ENCODE peak calls at places on chromosome 16, in five cellular contexts. N is K562, J is HepG2, B is HCT116, Y is H1. R is an unnamed sample.
A peak's percentile ranks its signal among the peaks of the same experiment; 100 is the strongest.

GRCh38 chr16:19804538-19805323 is 79.9 kb downstream of the GPRC5B start:
- DNase-seq in N (no peak), Y (peak; percentile 55), J (no peak), B (no peak), R (no peak)

GRCh38 chr16:85607331-85607765 is 5.8 kb upstream of the GSE1 start:
- DNase-seq in J (no peak), B (no peak), Y (peak; percentile 81), N (peak; percentile 49), R (no peak)

GRCh38 chr16:18803569-18804462 is 2.5 kb upstream of the ARL6IP1 start:
- DNase-seq in Y (no peak), N (no peak), B (no peak), J (no peak), R (no peak)

GRCh38 chr16:19757762-19758595 is 39.9 kb downstream of the IQCK start:
- DNase-seq in J (peak; percentile 84), Y (no peak), B (no peak), N (no peak), R (no peak)

GRCh38 chr16:8851761-8852403 is 16.9 kb downstream of the CARHSP1 start:
- DNase-seq in Y (no peak), J (no peak), N (no peak), B (no peak), R (no peak)

GRCh38 chr16:48576927-48577326 is 33.1 kb downstream of the N4BP1 start:
- DNase-seq in Y (no peak), N (no peak), J (peak; percentile 48), B (no peak), R (no peak)

GRCh38 chr16:19338335-19338734 is 52.8 kb downstream of the CLEC19A start:
- DNase-seq in J (no peak), Y (no peak), B (peak; percentile 24), N (peak; percentile 65), R (no peak)

GRCh38 chr16:69108905-69109252 is 3.4 kb downstream of the HAS3 start:
- DNase-seq in Y (no peak), N (no peak), B (no peak), J (no peak), R (no peak)

GRCh38 chr16:17070882-17071592 is 399.7 kb downstream of the XYLT1 start:
- DNase-seq in B (no peak), J (no peak), N (no peak), Y (peak; percentile 61), R (peak; percentile 98)

GRCh38 chr16:86531193-86531550 is 20.8 kb downstream of the FOXF1 start:
- DNase-seq in J (no peak), B (no peak), Y (no peak), N (no peak), R (no peak)

GRCh38 chr16:27547134-27547533 is 2.6 kb downstream of the GTF3C1 start:
- DNase-seq in J (no peak), N (peak; percentile 64), Y (no peak), B (no peak), R (no peak)

GRCh38 chr16:53429221-53429943 is 4.9 kb upstream of the RBL2 start:
- DNase-seq in B (no peak), Y (no peak), J (no peak), N (no peak), R (no peak)

GRCh38 chr16:54444851-54445523 is 158.4 kb upstream of the IRX3 start:
- DNase-seq in Y (no peak), J (no peak), N (no peak), B (no peak), R (no peak)

GRCh38 chr16:54203851-54204505 is 82.6 kb downstream of the IRX3 start:
- DNase-seq in Y (no peak), J (peak; percentile 48), B (no peak), N (no peak), R (no peak)

GRCh38 chr16:3101018-3101840 is 2.1 kb upstream of the ZSCAN10 start:
- DNase-seq in B (no peak), N (peak; percentile 45), Y (peak; percentile 68), J (peak; percentile 65), R (no peak)

GRCh38 chr16:20849587-20850390 is 43.5 kb downstream of the REXO5 start:
- DNase-seq in N (peak; percentile 48), J (peak; percentile 68), B (peak; percentile 40), Y (peak; percentile 91), R (no peak)

GRCh38 chr16:84839956-84840355 is 20.2 kb downstream of the CRISPLD2 start:
- DNase-seq in Y (no peak), N (no peak), J (no peak), B (peak; percentile 37), R (no peak)

GRCh38 chr16:86018487-86018886 is 119.5 kb downstream of the IRF8 start:
- DNase-seq in J (no peak), Y (no peak), B (no peak), N (no peak), R (no peak)

GRCh38 chr16:75097191-75097761 is 19.3 kb downstream of the LDHD start:
- DNase-seq in Y (no peak), J (no peak), N (no peak), B (no peak), R (no peak)

GRCh38 chr16:75095637-75096036 is 20.9 kb downstream of the LDHD start:
- DNase-seq in Y (no peak), J (no peak), B (no peak), N (no peak), R (no peak)

GRCh38 chr16:75097941-75098897 is 18.4 kb downstream of the LDHD start:
- DNase-seq in Y (no peak), N (no peak), J (no peak), B (no peak), R (no peak)

GRCh38 chr16:75095204-75095621 is 21.4 kb downstream of the LDHD start:
- DNase-seq in Y (no peak), J (no peak), B (no peak), N (no peak), R (no peak)

GRCh38 chr16:75096730-75097129 is 19.9 kb downstream of the LDHD start:
- DNase-seq in B (peak; percentile 63), J (no peak), Y (peak; percentile 77), N (peak; percentile 62), R (no peak)
- TF ChIP-seq SRF in B (no peak), J (no peak), Y (no peak), N (no peak), R (no peak)

DNA sequence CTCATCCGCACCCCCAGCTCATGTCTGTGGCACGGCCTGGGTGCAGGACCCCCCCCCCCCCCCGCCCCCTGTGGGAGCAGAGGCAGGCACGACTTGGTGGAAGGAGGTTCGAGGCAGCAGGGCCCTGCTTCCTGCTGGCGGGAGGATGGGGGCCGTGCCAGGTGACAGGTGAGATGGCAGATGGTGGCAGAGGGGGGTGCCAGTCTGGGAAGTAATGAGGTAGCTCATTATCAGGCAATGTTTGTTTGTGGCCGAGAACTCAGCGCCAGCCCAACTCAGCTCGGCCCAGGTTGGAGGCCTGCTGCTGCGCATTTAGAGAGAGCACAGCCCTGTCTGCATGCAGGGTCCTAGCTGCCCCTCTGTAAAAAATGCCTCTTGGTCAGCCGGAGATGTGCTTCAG is 40.1 kb upstream of the JPH3 start:
- DNase-seq in N (no peak), Y (no peak), B (no peak), J (no peak), R (no peak)
- TF ChIP-seq SRF in N (no peak), Y (no peak), B (no peak), J (no peak), R (no peak)

GRCh38 chr16:50269061-50269705 is 2.8 kb downstream of the ADCY7 start:
- DNase-seq in B (no peak), J (no peak), Y (no peak), N (no peak), R (no peak)

GRCh38 chr16:50270510-50271147 is 4.3 kb downstream of the ADCY7 start:
- DNase-seq in N (no peak), J (no peak), Y (no peak), B (no peak), R (no peak)

GRCh38 chr16:50268352-50268751 is 2.0 kb downstream of the ADCY7 start:
- DNase-seq in N (no peak), B (no peak), Y (no peak), J (peak; percentile 47), R (no peak)

GRCh38 chr16:50271148-50272041 is 5.0 kb downstream of the ADCY7 start:
- DNase-seq in J (peak; percentile 34), Y (no peak), B (no peak), N (peak; percentile 44), R (no peak)

DNA sequence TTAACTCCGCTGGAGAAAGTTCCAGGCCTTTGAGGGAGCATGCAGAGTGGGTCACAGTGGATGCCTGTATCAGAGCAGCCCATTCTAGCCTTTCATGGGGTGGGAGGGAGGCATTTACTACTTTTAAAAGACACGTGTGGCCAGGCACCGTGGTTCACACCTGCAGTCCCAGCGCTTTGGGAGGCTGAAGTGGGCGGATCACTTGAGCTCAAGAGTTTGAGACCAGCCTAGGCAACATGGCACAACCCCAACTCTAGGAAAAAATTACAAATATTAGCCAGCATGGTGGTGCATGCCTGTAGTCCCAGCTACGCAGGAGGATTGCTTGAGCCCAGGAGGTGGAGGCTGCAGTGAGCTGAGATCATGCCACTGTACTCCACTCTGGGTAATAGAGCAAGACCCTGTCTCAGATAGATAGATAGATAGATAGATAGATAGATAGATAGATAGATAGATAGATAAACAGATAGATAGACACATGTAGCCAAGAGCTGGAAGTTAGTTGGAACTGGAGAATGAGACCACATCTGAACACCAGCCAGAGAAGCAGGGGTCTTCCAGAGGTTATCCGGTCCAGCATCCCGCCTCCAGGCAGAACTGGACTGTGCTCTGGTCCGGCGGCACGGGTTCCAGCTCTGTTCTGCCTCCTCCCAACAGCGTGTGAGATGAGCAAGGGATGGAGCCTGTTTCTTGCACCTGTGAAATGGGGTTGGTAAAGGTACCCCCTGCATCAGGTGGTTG is 3.6 kb downstream of the ADCY7 start:
- DNase-seq in Y (no peak), N (no peak), J (no peak), B (no peak), R (no peak)
- TF ChIP-seq SRF in Y (no peak), N (no peak), J (no peak), B (no peak), R (no peak)

GRCh38 chr16:58086381-58087208 is 42.6 kb downstream of the CFAP20 start:
- DNase-seq in J (no peak), N (no peak), Y (no peak), B (no peak), R (no peak)
- TF ChIP-seq SRF in J (no peak), N (no peak), Y (no peak), B (no peak), R (no peak)

DNA sequence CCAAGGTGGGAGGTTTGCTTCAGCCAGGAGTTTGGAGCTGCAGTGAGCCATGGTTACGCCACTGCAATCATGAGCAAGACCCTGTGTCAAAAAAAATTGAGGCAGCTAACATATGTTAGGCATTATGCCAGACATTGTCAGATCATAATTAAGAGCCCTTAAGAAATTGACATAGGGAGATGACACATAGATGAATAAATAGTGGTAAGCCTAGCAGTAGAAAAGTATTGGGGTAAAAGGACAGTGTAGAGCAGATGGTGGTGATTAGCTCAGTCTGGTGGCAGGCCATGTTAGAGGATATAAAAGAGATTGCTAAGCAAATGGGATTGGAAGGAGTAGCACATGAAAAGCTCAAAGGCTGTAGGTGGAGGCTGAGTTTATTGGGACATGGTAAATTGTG is 22.6 kb downstream of the SRCAP start:
- DNase-seq in B (no peak), Y (no peak), N (no peak), J (no peak), R (no peak)
- TF ChIP-seq SRF in B (no peak), Y (no peak), N (no peak), J (no peak), R (no peak)

DNA sequence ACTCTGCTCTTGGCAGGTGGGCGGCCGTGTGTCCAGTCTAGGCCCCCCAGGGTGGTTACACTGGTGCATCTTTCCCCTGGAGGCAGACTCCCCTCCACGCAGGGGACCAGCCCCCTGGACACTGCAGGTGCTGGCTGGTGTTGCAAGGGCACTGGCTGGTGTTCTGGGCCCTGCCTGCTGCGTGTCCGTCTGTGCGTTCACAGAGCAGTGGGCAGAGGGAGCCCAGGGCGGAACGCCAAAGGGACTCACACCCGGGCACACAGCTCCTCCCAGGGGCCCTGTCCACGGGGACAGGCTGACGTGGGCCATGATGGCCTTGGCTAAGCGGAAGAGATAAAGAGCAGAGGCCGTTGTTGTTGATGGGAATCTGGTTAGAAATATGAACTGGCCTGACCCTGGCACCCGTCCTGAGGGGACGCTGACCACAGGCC is 27.3 kb downstream of the ACSF3 start:
- DNase-seq in Y (no peak), B (no peak), N (no peak), J (no peak), R (no peak)
- TF ChIP-seq SRF in Y (no peak), B (no peak), N (no peak), J (no peak), R (no peak)

R was measured in GM12878.